ENCODE peak calls at places on chromosome 7, in five cellular contexts. N is fibroblast of the aortic adventitia; W is NCI-H1105 treated with DMSO at 0.1 percent for 48 hours; F is HL-60; B is activated CD4-positive, alpha-beta T cell treated with anti-CD3 and anti-CD28 coated beads, Interleukin-2, amount 10 ng/mL, durations not matched to agents 7 days and 5 days. U is an unnamed sample.

GRCh38 chr7:124351950-124352349 is 319.1 kb upstream of the TMEM229A start:
- DNase-seq in N (no peak), W (no peak), F (no peak), B (no peak), U (no peak)

GRCh38 chr7:100370303-100370702 is 3.0 kb upstream of the PILRA start:
- DNase-seq in B (no peak), W (no peak), F (no peak), N (no peak), U (no peak)

GRCh38 chr7:92313055-92313454 is 67.3 kb downstream of the ANKIB1 start:
- DNase-seq in F (no peak), N (no peak), W (no peak), B (no peak), U (no peak)

GRCh38 chr7:130890176-130891020 is 156.4 kb upstream of the KLF14 start:
- DNase-seq in B (no peak), W (no peak), F (no peak), N (peak; percentile 59), U (no peak)

GRCh38 chr7:143295870-143296269 is 7.7 kb downstream of the CASP2 start:
- DNase-seq in W (no peak), F (no peak), B (no peak), N (peak; percentile 69), U (no peak)

GRCh38 chr7:80659120-80660055 is 20.9 kb downstream of the CD36 start:
- DNase-seq in W (peak; percentile 55), B (no peak), F (no peak), N (peak; percentile 66), U (peak; percentile 49)

GRCh38 chr7:41637051-41637450 is 65.8 kb downstream of the INHBA start:
- DNase-seq in W (no peak), N (peak; percentile 24), B (no peak), F (no peak), U (no peak)

GRCh38 chr7:32670105-32670504 is 174.8 kb downstream of the AVL9 start:
- DNase-seq in N (peak; percentile 12), W (no peak), B (no peak), F (no peak), U (no peak)

GRCh38 chr7:107150375-107151073 is 18.3 kb upstream of the HBP1 start:
- DNase-seq in N (peak; percentile 87), F (no peak), B (peak; percentile 84), W (peak; percentile 54), U (peak; percentile 75)

GRCh38 chr7:100087055-100087750 is 1.6 kb upstream of the COPS6 start:
- DNase-seq in N (peak; percentile 100), B (no peak), F (no peak), W (no peak), U (no peak)

GRCh38 chr7:30877010-30877740 is 34.5 kb upstream of the AQP1 start:
- DNase-seq in F (no peak), W (no peak), N (no peak), B (no peak), U (no peak)

GRCh38 chr7:106583133-106583532 is 77.8 kb downstream of the CCDC71L start:
- DNase-seq in F (peak; percentile 5), N (peak; percentile 98), B (no peak), W (no peak), U (no peak)

GRCh38 chr7:23065974-23066373 is 39.6 kb upstream of the KLHL7 start:
- DNase-seq in B (no peak), F (no peak), N (no peak), W (no peak), U (no peak)

GRCh38 chr7:27151945-27152815 is at the start of gene HOXA3:
- DNase-seq in B (no peak), W (no peak), N (no peak), F (no peak), U (no peak)

GRCh38 chr7:19665399-19666008 is 43.3 kb downstream of the POLR1F start:
- DNase-seq in N (peak; percentile 57), W (peak; percentile 48), F (no peak), B (no peak), U (peak; percentile 41)

GRCh38 chr7:46583606-46584005 is 662.5 kb upstream of the IGFBP3 start:
- DNase-seq in N (peak; percentile 68), B (no peak), W (no peak), F (no peak), U (no peak)

GRCh38 chr7:148626828-148627227 is 36.3 kb downstream of the C7orf33 start:
- DNase-seq in W (no peak), F (no peak), B (no peak), N (no peak), U (no peak)

GRCh38 chr7:126696236-126696635 is 556.5 kb downstream of the GRM8 start:
- DNase-seq in N (no peak), W (no peak), B (no peak), F (no peak), U (no peak)

GRCh38 chr7:70612811-70613210 is 519.1 kb upstream of the GALNT17 start:
- DNase-seq in W (peak; percentile 11), N (no peak), F (no peak), B (no peak), U (no peak)

GRCh38 chr7:542935-543789 is 23.5 kb upstream of the PDGFA start:
- DNase-seq in F (no peak), B (no peak), W (no peak), N (peak; percentile 86), U (no peak)

GRCh38 chr7:1693419-1693990 is 23.4 kb downstream of the ELFN1 start:
- DNase-seq in B (no peak), N (no peak), F (no peak), W (peak; percentile 26), U (no peak)

GRCh38 chr7:1520574-1521234 is 9.8 kb upstream of the MAFK start:
- DNase-seq in F (no peak), N (peak; percentile 63), W (no peak), B (no peak), U (no peak)

GRCh38 chr7:84479059-84479458 is 284.5 kb upstream of the SEMA3A start:
- DNase-seq in N (no peak), W (no peak), B (no peak), F (no peak), U (no peak)

GRCh38 chr7:7060828-7061599 is 121.3 kb upstream of the C1GALT1 start:
- DNase-seq in F (no peak), N (no peak), B (no peak), W (no peak), U (no peak)

GRCh38 chr7:157638563-157638962 is 301.8 kb downstream of the DNAJB6 start:
- DNase-seq in N (no peak), W (no peak), B (no peak), F (no peak), U (no peak)

GRCh38 chr7:74449809-74450397 is 3.8 kb upstream of the GTF2IRD1 start:
- DNase-seq in F (peak; percentile 50), N (peak; percentile 64), W (no peak), B (peak; percentile 77), U (peak; percentile 53)

GRCh38 chr7:154832557-154833138 is 170.3 kb downstream of the PAXIP1 start:
- DNase-seq in N (no peak), F (no peak), W (no peak), B (no peak), U (peak; percentile 23)

GRCh38 chr7:42886129-42886528 is 25.7 kb downstream of the C7orf25 start:
- DNase-seq in W (no peak), F (no peak), B (no peak), N (peak; percentile 31), U (peak; percentile 58)

GRCh38 chr7:4885317-4885807 is 1.8 kb upstream of the RADIL start:
- DNase-seq in B (no peak), F (no peak), W (no peak), N (no peak), U (no peak)

GRCh38 chr7:21572914-21573313 is 30.1 kb downstream of the DNAH11 start:
- DNase-seq in F (no peak), N (no peak), W (no peak), B (no peak), U (no peak)

GRCh38 chr7:23598321-23598720 is 1.1 kb downstream of the CCDC126 start:
- DNase-seq in B (no peak), W (peak; percentile 44), F (no peak), N (no peak), U (no peak)

GRCh38 chr7:21251166-21251806 is 176.6 kb upstream of the SP4 start:
- DNase-seq in B (no peak), W (no peak), F (no peak), N (no peak), U (no peak)

GRCh38 chr7:66257481-66257880 is 52.3 kb downstream of the TPST1 start:
- DNase-seq in B (no peak), F (no peak), W (no peak), N (peak; percentile 27), U (no peak)

GRCh38 chr7:17370901-17371550 is 72.6 kb downstream of the AHR start:
- DNase-seq in W (no peak), F (no peak), B (no peak), N (peak; percentile 26), U (no peak)

GRCh38 chr7:105136221-105136620 is 122.2 kb downstream of the KMT2E start:
- DNase-seq in F (no peak), W (no peak), B (no peak), N (no peak), U (no peak)

GRCh38 chr7:25031432-25031831 is 51.5 kb upstream of the OSBPL3 start:
- DNase-seq in F (no peak), N (no peak), W (no peak), B (no peak), U (no peak)